ENCODE peak calls at places on chromosomes 11 and 22, in eight cellular contexts. E is H1, K is neural progenitor cell, O is PC-9, U is GM23338, M is fibroblast of lung, V is K562, T is hepatocyte. D is an unnamed sample.

GRCh38 chr22:40560551-40560950 is 76.0 kb downstream of the MRTFA start:
- DNase-seq in U (no peak), K (no peak), E (no peak), V (peak; percentile 69), O (no peak), M (peak; percentile 73), T (no peak), D (peak; percentile 12)

GRCh38 chr11:32343325-32344008 is 91.9 kb downstream of the WT1 start:
- DNase-seq in O (no peak), V (no peak), E (no peak), M (no peak), U (no peak), K (no peak), T (no peak), D (no peak)

GRCh38 chr22:40463727-40464126 is 93.3 kb downstream of the SGSM3 start:
- DNase-seq in K (no peak), V (no peak), E (no peak), O (no peak), U (no peak), M (no peak), T (no peak), D (no peak)

GRCh38 chr11:77149716-77150392 is 21.8 kb downstream of the MYO7A start:
- DNase-seq in U (no peak), T (no peak), V (no peak), K (no peak), M (no peak), E (no peak), O (no peak), D (no peak)

GRCh38 chr11:36014499-36014898 is 70.6 kb downstream of the LDLRAD3 start:
- DNase-seq in E (no peak), O (no peak), K (no peak), M (no peak), U (no peak), V (no peak), T (no peak), D (no peak)

GRCh38 chr11:45169310-45170072 is 23.1 kb downstream of the PRDM11 start:
- DNase-seq in V (no peak), K (no peak), E (no peak), T (no peak), M (peak; percentile 37), U (no peak), O (no peak), D (no peak)

GRCh38 chr11:27610946-27611345 is 89.3 kb downstream of the BDNF start:
- DNase-seq in V (no peak), M (no peak), O (no peak), K (no peak), E (no peak), T (no peak), U (no peak), D (no peak)

GRCh38 chr22:36860821-36861659 is at the start of gene NCF4:
- DNase-seq in M (no peak), T (no peak), O (no peak), U (no peak), K (no peak), E (no peak), V (no peak), D (no peak)

GRCh38 chr22:31646186-31647019 is 15.6 kb downstream of the PISD start:
- DNase-seq in T (peak; percentile 81), M (peak; percentile 99), O (peak; percentile 99), U (no peak), V (peak; percentile 26), K (no peak), E (no peak), D (no peak)

GRCh38 chr11:17760102-17761029 is 25.8 kb downstream of the KCNC1 start:
- DNase-seq in E (peak; percentile 84), V (peak; percentile 74), U (peak; percentile 92), K (peak; percentile 88), M (peak; percentile 22), T (peak; percentile 66), O (peak; percentile 41), D (peak; percentile 39)

GRCh38 chr11:44304091-44305084 is 5.6 kb downstream of the ALX4 start:
- DNase-seq in E (peak; percentile 64), O (no peak), V (no peak), T (no peak), K (peak; percentile 86), U (peak; percentile 73), M (peak; percentile 5), D (peak; percentile 81)

GRCh38 chr11:86978247-86978646 is 23.1 kb upstream of the FZD4 start:
- DNase-seq in K (no peak), V (no peak), M (no peak), U (no peak), O (no peak), T (no peak), E (no peak), D (no peak)

GRCh38 chr22:37329239-37330140 is 47.2 kb downstream of the CYTH4 start:
- DNase-seq in E (no peak), O (peak; percentile 84), V (no peak), K (peak; percentile 37), T (no peak), U (no peak), M (peak; percentile 62), D (no peak)

GRCh38 chr11:72828081-72828567 is 13.9 kb downstream of the ATG16L2 start:
- DNase-seq in E (no peak), O (no peak), U (no peak), M (no peak), V (no peak), T (no peak), K (no peak), D (no peak)

GRCh38 chr22:39994046-39994565 is 648 bp upstream of the FAM83F start:
- DNase-seq in O (no peak), E (no peak), T (no peak), U (no peak), K (no peak), V (peak; percentile 66), M (no peak), D (no peak)

GRCh38 chr11:43802509-43802908 is 78.1 kb upstream of the ALKBH3 start:
- DNase-seq in V (peak; percentile 30), T (no peak), O (no peak), E (no peak), K (no peak), M (no peak), U (peak; percentile 17), D (peak; percentile 67)

GRCh38 chr11:2072551-2073261 is 66.5 kb downstream of the IGF2 start:
- DNase-seq in E (peak; percentile 39), K (no peak), U (no peak), M (no peak), T (no peak), O (no peak), V (peak; percentile 12), D (no peak)

DNA sequence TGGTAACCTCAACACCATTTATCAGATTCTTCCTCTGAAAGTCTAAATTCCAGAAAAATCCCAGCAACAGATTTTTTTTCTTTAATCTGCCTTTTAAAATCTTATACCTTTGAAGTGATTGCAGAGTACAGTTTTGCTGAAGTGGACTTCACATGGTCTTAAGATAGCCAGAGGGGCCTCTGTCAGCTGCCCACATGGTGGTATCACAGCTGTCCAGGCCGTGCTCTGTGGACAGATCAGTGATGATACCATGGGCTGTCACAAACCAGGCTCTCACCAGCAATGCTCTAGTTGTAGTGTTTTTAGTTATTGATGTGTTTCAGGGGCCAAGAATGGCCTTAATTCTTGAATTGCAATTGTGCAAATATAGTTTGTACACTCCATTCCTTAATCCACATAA is 44.0 kb downstream of the PARVA start:
- DNase-seq in U (no peak), K (no peak), V (no peak), T (no peak), E (no peak), M (no peak), O (no peak), D (no peak)
- H3K27ac ChIP-seq in U (no peak overlapping the region), K (no peak overlapping the region), V (no peak overlapping the region), T (no peak overlapping the region), E (no peak overlapping the region), M (no peak overlapping the region), O (no peak overlapping the region), D (no peak overlapping the region)

GRCh38 chr22:33054276-33054675 is 3.9 kb downstream of the SYN3 start:
- DNase-seq in K (no peak), E (no peak), V (no peak), O (no peak), T (no peak), M (no peak), U (peak; percentile 73), D (no peak)

GRCh38 chr22:33062402-33062801 is 4.2 kb upstream of the SYN3 start:
- DNase-seq in K (no peak), V (no peak), M (no peak), E (no peak), O (no peak), T (no peak), U (no peak), D (no peak)

GRCh38 chr22:33056108-33056507 is 2.1 kb downstream of the SYN3 start:
- DNase-seq in M (no peak), K (no peak), T (no peak), U (no peak), V (no peak), O (no peak), E (no peak), D (no peak)

GRCh38 chr22:33053323-33053722 is 4.9 kb downstream of the SYN3 start:
- DNase-seq in M (no peak), T (no peak), V (no peak), K (no peak), O (no peak), U (no peak), E (no peak), D (no peak)

GRCh38 chr22:33057363-33057995 is 702 bp downstream of the SYN3 start:
- DNase-seq in T (no peak), V (no peak), K (peak; percentile 30), O (no peak), M (no peak), U (no peak), E (no peak), D (no peak)
- TF ChIP-seq EZH2 in T (no peak), V (no peak), K (no peak), O (no peak), M (no peak), U (no peak), E (no peak), D (no peak)

DNA sequence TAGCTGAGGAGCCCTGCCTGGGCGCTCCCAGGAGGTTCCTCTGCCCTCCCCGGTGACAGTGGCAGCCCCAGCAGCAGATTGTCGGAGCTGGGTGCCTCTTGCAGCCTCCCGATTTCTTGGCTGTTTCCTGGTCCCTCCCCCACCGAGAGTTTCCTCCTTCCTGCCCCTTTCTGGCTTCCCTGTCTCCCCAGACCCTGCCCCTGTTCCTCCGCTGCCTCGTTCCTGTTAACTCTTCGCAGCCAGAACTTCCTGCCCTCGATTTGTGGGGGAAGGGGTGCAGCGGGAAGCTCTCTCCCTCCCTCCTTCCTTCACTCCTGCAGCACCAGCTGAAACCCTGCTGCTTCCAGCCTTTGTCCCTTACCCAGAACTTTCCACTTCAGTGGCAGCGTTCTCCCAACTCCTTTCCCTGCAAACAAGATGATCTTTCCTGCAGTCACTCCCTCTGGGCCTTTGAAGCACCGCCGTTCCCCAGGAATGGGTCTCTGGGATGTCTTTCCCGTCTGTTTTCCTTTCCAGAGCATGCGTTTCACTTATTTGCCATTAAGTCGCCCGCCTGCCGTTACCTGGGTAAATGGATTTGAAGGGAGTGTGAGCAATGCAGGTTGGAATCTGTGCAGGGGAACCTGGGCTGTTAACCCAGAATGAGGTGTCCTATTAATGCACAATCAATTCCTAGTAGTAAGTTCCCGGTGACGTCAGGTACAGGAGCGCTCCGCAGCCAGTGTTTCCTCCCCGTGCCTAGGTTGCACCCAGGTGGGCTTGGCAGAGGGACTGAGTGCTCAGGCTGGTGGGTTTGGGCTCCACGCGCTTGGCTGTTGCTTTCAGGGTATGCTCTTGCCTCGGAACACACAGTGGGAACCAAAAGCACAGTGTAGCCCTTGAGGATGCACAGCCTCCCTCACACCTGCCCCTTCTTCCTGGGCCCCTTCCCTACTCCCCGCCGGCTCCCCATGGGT is 4.3 kb downstream of the GRK2 start:
- DNase-seq in T (no peak), U (peak; percentile 82), K (peak; percentile 77), V (no peak), O (no peak), E (peak; percentile 73), M (no peak), D (peak; percentile 93)
- H3K27ac ChIP-seq in T (peak overlapping the region; percentile 56), U (peak overlapping the region; percentile 72), K (peak overlapping the region; percentile 51), V (peak overlapping the region; percentile 22), O (no peak overlapping the region), E (peak overlapping the region; percentile 10), M (no peak overlapping the region), D (peak overlapping the region; percentile 83)

GRCh38 chr22:18970180-18970947 is 34.3 kb upstream of the PRODH start:
- DNase-seq in K (peak; percentile 86), O (no peak), E (peak; percentile 88), V (peak; percentile 38), T (peak; percentile 53), M (peak; percentile 30), U (peak; percentile 86), D (peak; percentile 54)
- TF ChIP-seq EZH2 in K (no peak), O (peak; percentile 97), E (no peak), V (peak; percentile 30), T (no peak), M (peak; percentile 69), U (no peak), D (no peak)